ENCODE peak calls at places on chromosomes 4 and X, in eight cellular contexts. J, O, F, N, P, G, Q and X are unnamed samples.

GRCh38 chr4:109046549-109047171 is 255.8 kb downstream of the COL25A1 start:
- DNase-seq in P (no peak), J (peak; percentile 8), F (no peak), N (no peak), Q (no peak), O (no peak), G (no peak), X (no peak)

GRCh38 chr4:73064536-73064935 is 5.0 kb downstream of the COX18 start:
- DNase-seq in J (no peak), G (no peak), N (no peak), Q (no peak), O (no peak), P (no peak), F (no peak), X (no peak)

GRCh38 chrX:15714529-15714928 is 23.5 kb upstream of the CA5B start:
- DNase-seq in J (peak; percentile 66), P (no peak), Q (no peak), O (no peak), N (no peak), G (no peak), F (no peak), X (no peak)

GRCh38 chrX:13469963-13470679 is 99.3 kb upstream of the EGFL6 start:
- DNase-seq in N (no peak), J (peak; percentile 62), O (no peak), F (no peak), Q (no peak), G (no peak), P (no peak), X (no peak)

GRCh38 chr4:14917305-14917647 is 85.0 kb upstream of the CPEB2 start:
- DNase-seq in F (no peak), J (no peak), O (no peak), G (no peak), P (no peak), Q (no peak), N (no peak), X (no peak)

GRCh38 chrX:11073411-11073810 is 37.7 kb upstream of the HCCS start:
- DNase-seq in Q (no peak), F (no peak), P (no peak), N (no peak), G (no peak), J (no peak), O (no peak), X (no peak)

GRCh38 chr4:101651778-101652177 is 138.8 kb upstream of the BANK1 start:
- DNase-seq in P (no peak), N (no peak), G (no peak), O (no peak), Q (no peak), J (no peak), F (no peak), X (no peak)

GRCh38 chrX:44010626-44011025 is 37.4 kb upstream of the NDP start:
- DNase-seq in G (no peak), N (no peak), Q (no peak), F (no peak), O (no peak), J (peak; percentile 68), P (no peak), X (no peak)

GRCh38 chrX:38220936-38221386 is 290 bp upstream of the SRPX start:
- DNase-seq in Q (no peak), F (no peak), G (no peak), O (no peak), P (no peak), J (no peak), N (no peak), X (no peak)

GRCh38 chr4:176818531-176818930 is 25.8 kb upstream of the VEGFC start:
- DNase-seq in F (no peak), O (no peak), N (no peak), Q (no peak), J (no peak), P (no peak), G (no peak), X (no peak)

GRCh38 chrX:49656554-49656953 is 39.2 kb downstream of the PAGE1 start:
- DNase-seq in F (no peak), P (no peak), G (no peak), J (no peak), N (no peak), Q (no peak), O (no peak), X (no peak)

GRCh38 chrX:150365953-150366911 is 3.1 kb downstream of the MAMLD1 start:
- DNase-seq in G (no peak), Q (no peak), P (no peak), J (peak; percentile 54), N (peak; percentile 38), O (no peak), F (no peak), X (peak; percentile 7)

GRCh38 chr4:17236686-17237085 is 275.2 kb downstream of the QDPR start:
- DNase-seq in P (no peak), J (no peak), Q (no peak), N (no peak), F (no peak), O (no peak), G (no peak), X (no peak)

GRCh38 chr4:24748758-24749350 is 46.5 kb upstream of the SOD3 start:
- DNase-seq in J (peak; percentile 29), G (no peak), N (no peak), F (no peak), Q (no peak), O (no peak), P (no peak), X (no peak)

GRCh38 chrX:96729053-96729452 is 44.4 kb downstream of the DIAPH2 start:
- DNase-seq in G (no peak), N (no peak), P (no peak), O (no peak), Q (no peak), J (no peak), F (no peak), X (no peak)

GRCh38 chr4:122900314-122900713 is 22.1 kb downstream of the NUDT6 start:
- DNase-seq in P (no peak), O (no peak), J (no peak), G (no peak), F (no peak), N (no peak), Q (no peak), X (no peak)

GRCh38 chr4:144799486-144799885 is 153.5 kb downstream of the HHIP start:
- DNase-seq in O (no peak), N (no peak), Q (no peak), J (no peak), F (no peak), P (no peak), G (no peak), X (no peak)